ENCODE peak calls at places on chromosomes 5 and 9, in four cellular contexts. B is naive thymus-derived CD4-positive, alpha-beta T cell; H is uterus; Y is GM12878. S is an unnamed sample. For H3K27me3, the result is how much of the 10 kb centered on the place peaks cover.

GRCh38 chr9:108244676-108245075 is 611.1 kb downstream of the ACTL7B start:
- DNase-seq in H (no peak), B (no peak), Y (no peak), S (no peak)

GRCh38 chr5:17317499-17317898 is 100.1 kb downstream of the BASP1 start:
- DNase-seq in Y (peak), B (no peak), H (no peak), S (no peak)

GRCh38 chr5:171092194-171092593 is 216.9 kb upstream of the TLX3 start:
- DNase-seq in H (no peak), Y (no peak), B (no peak), S (no peak)

GRCh38 chr5:146283344-146283761 is 55.3 kb upstream of the POU4F3 start:
- DNase-seq in H (no peak), Y (no peak), B (no peak), S (no peak)

GRCh38 chr5:5979761-5980570 is 398.4 kb downstream of the MED10 start:
- DNase-seq in H (no peak), Y (no peak), B (no peak), S (no peak)

GRCh38 chr5:173741729-173742431 is 125.4 kb upstream of the BOD1 start:
- DNase-seq in B (no peak), Y (no peak), H (no peak), S (no peak)

GRCh38 chr5:181187500-181188213 is 17.3 kb downstream of the TRIM7 start:
- DNase-seq in Y (no peak), H (peak), B (peak), S (peak)

GRCh38 chr9:78909566-78909965 is 612.6 kb downstream of the PSAT1 start:
- DNase-seq in Y (no peak), H (no peak), B (no peak), S (no peak)

GRCh38 chr5:172683264-172683663 is 42.2 kb downstream of the NEURL1B start:
- DNase-seq in B (no peak), H (no peak), Y (no peak), S (no peak)

GRCh38 chr9:127393680-127394079 is 3.3 kb upstream of the SLC2A8 start:
- DNase-seq in Y (no peak), H (no peak), B (no peak), S (no peak)

GRCh38 chr9:126125577-126125976 is 201.1 kb upstream of the MVB12B start:
- DNase-seq in H (no peak), Y (no peak), B (no peak), S (no peak)

GRCh38 chr5:75303419-75303818 is 33.6 kb upstream of the HMGCR start:
- DNase-seq in B (no peak), H (no peak), Y (no peak), S (no peak)

GRCh38 chr9:121700831-121701419 is 49.5 kb downstream of the DAB2IP start:
- DNase-seq in H (no peak), Y (no peak), B (no peak), S (no peak)

GRCh38 chr9:80775515-80775914 is 913.8 kb downstream of the TLE1 start:
- DNase-seq in Y (no peak), B (no peak), H (no peak), S (no peak)

GRCh38 chr5:78345485-78345884 is 14.9 kb upstream of the SCAMP1 start:
- DNase-seq in Y (no peak), B (no peak), H (no peak), S (no peak)

GRCh38 chr5:175317872-175318271 is 126.1 kb downstream of the DRD1 start:
- DNase-seq in H (no peak), B (no peak), Y (no peak), S (no peak)

GRCh38 chr9:127973169-127974001 is 7.4 kb downstream of the EEIG1 start:
- DNase-seq in Y (no peak), B (no peak), H (no peak), S (no peak)

GRCh38 chr5:167937628-167938000 is 353.8 kb upstream of the WWC1 start:
- DNase-seq in Y (no peak), B (no peak), H (no peak), S (no peak)

GRCh38 chr5:41193462-41194166 is 19.7 kb downstream of the C6 start:
- DNase-seq in Y (no peak), B (no peak), H (peak), S (no peak)

GRCh38 chr5:14016549-14016948 is 72.1 kb upstream of the DNAH5 start:
- DNase-seq in Y (no peak), B (no peak), H (no peak), S (no peak)

GRCh38 chr5:143261748-143262392 is 141.6 kb downstream of the NR3C1 start:
- DNase-seq in Y (no peak), B (no peak), H (no peak), S (no peak)

GRCh38 chr5:133267601-133268000 is 215.8 kb downstream of the HSPA4 start:
- DNase-seq in H (no peak), Y (no peak), B (no peak), S (no peak)
- H3K27me3 ChIP-seq in H (under half), Y (under half), B (under half), S (under half)

GRCh38 chr9:98983295-98984268 is 39.9 kb downstream of the COL15A1 start:
- DNase-seq in Y (no peak), B (no peak), H (no peak), S (no peak)
- H3K4me3 ChIP-seq in Y (no peak), B (no peak), H (no peak), S (no peak)

GRCh38 chr9:27278374-27278773 is 18.6 kb downstream of the EQTN start:
- DNase-seq in H (no peak), Y (no peak), B (no peak), S (no peak)
- H3K27me3 ChIP-seq in H (under half), Y (under half), B (under half), S (under half)

GRCh38 chr5:107263387-107264003 is 407.2 kb downstream of the EFNA5 start:
- DNase-seq in H (no peak), Y (peak), B (no peak), S (no peak)
- H3K4me3 ChIP-seq in H (no peak), Y (no peak), B (no peak), S (peak)

GRCh38 chr9:97852399-97853055 is 499 bp upstream of the FOXE1 start:
- DNase-seq in B (no peak), H (no peak), Y (no peak), S (no peak)

GRCh38 chr9:97850746-97851449 is 2.1 kb upstream of the FOXE1 start:
- DNase-seq in Y (no peak), B (no peak), H (no peak), S (no peak)

GRCh38 chr9:97849980-97850379 is 3.0 kb upstream of the FOXE1 start:
- DNase-seq in B (no peak), Y (no peak), H (no peak), S (no peak)

GRCh38 chr9:97852001-97852398 is 1.0 kb upstream of the FOXE1 start:
- DNase-seq in Y (no peak), H (no peak), B (no peak), S (no peak)

GRCh38 chr9:97851450-97851883 is 1.6 kb upstream of the FOXE1 start:
- DNase-seq in Y (no peak), H (no peak), B (no peak), S (no peak)
- H3K27me3 ChIP-seq in Y (half or more), H (under half), B (under half), S (half or more)

GRCh38 chr5:179275381-179275878 is 69.8 kb downstream of the ADAMTS2 start:
- DNase-seq in B (no peak), Y (no peak), H (peak), S (no peak)
- H3K4me3 ChIP-seq in B (no peak), Y (no peak), H (no peak), S (no peak)

GRCh38 chr5:7851240-7851592 is 283 bp upstream of the CFAP90 start:
- DNase-seq in Y (no peak), B (no peak), H (no peak), S (no peak)
- H3K27me3 ChIP-seq in Y (under half), B (under half), H (under half), S (under half)

DNA sequence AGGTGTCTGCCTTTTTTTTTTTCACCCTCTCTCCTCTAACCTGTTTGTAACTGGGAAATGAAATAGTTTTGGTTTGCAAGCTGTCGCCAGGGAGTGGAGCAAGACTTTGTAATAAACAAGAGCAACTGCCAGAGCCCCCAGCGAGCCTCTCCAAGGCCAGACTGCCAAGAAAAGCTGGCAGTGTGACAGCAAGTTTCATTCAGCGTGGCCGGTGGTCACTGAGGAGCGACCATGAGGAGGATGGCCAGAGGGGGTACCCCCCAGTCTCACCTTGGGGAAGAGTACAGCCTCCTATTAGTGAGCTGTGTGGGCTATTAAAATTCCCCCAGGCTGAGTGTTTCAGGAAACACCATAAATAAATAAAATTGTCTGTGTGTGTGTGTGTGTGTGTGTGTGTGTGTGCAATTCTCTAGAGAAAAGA is 49.9 kb downstream of the ZFAND5 start:
- DNase-seq in Y (no peak), B (no peak), H (peak), S (no peak)
- H3K4me3 ChIP-seq in Y (no peak), B (no peak), H (peak), S (no peak)

DNA sequence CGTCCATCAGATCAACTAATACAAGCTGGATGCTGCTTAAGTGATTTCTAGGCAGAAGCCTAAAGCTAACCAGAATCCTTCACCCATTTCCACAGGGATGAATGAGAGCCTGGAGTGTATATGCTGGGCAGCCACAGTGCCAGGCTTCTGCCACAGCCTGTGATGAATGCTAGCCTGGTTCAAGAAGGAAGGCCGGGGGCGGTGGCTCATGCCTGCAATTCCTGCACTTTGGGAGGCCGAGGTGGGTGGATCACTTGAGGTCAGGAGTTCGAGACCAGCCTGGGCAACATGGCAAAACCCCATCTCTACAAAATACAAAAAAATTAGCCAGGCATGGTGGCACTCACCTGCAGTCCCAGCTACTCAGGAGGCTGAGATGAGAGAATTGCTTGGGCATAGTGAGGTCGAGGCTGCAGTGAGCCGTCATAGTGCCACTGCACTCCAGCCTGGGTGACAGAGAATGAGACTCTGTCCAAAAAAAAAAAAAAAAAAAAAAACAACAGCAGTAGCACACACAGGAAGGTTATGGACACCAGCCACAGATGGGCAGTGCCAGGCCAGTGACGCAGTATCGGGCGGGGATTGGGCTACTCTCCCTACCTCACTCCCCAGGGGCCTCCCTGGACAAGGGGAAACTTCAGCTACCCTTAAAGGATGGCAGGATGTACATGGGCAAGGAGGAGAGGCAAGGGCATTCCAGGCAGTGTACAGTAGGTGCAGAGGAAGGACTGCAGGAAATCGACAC is 23.1 kb upstream of the HMCN2 start:
- DNase-seq in Y (no peak), B (no peak), H (no peak), S (no peak)
- H3K27me3 ChIP-seq in Y (under half), B (under half), H (under half), S (under half)

GRCh38 chr9:8732367-8733075 is 932.9 kb upstream of the DMAC1 start:
- DNase-seq in B (no peak), H (no peak), Y (no peak), S (no peak)

GRCh38 chr9:8734760-8735159 is 935.2 kb upstream of the DMAC1 start:
- DNase-seq in H (no peak), Y (no peak), B (no peak), S (no peak)

GRCh38 chr9:8730618-8731017 is 931.0 kb upstream of the DMAC1 start:
- DNase-seq in B (no peak), Y (no peak), H (no peak), S (no peak)

GRCh38 chr9:8736805-8737204 is 937.2 kb upstream of the DMAC1 start:
- DNase-seq in H (no peak), Y (no peak), B (no peak), S (no peak)

DNA sequence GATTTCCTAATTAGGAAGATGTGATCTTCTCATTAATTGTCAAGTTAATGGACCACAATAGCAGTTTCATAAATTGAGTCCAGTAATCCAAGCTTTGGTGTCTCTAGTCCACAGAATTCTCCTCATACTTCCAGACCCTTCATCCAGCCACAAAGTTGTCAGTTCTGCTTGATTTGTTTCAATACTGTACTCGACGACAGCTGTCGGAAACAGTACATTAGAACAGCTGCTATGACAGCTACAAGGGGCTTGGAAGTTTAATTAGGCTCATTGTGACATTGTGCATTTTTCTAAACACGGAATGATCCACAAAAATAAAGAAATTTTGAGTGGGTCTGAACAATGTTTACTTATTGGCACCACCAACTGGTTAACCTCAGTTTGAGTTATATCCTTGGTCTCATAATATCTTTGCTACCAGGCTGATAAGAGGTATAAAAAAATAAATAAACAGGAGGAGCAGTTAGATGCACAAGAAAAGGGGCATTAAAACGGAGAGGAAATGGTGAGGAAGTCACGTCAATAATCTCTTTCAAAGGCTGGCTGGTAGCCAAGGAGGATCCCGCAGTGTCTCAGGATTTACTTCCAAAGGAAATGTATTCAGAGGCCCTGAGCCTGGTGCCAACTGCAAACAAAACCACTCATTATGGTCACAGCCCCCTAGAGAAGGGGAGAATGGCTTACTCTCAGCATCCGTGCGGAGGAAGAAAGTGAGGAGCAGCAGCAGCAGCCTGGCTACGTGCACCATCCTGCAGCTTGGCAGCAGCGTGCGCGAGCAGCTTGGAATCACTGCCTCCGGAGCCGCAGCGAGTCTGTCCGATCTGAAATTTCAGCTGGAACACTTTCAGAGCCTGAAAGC is 933.7 kb upstream of the DMAC1 start:
- DNase-seq in Y (no peak), H (peak), B (no peak), S (no peak)
- H3K4me3 ChIP-seq in Y (no peak), H (no peak), B (no peak), S (no peak)

S was measured in CD4-positive, CD25-positive, alpha-beta regulatory T cell.